ENCODE peak calls at places on chromosomes 7 and 10, in five cellular contexts. P is CD8-positive, alpha-beta T cell; B is uterus; A is neural progenitor cell; Y is testis. R is an unnamed sample.
A peak's percentile ranks its signal among the peaks of the same experiment; 100 is the strongest.

GRCh38 chr10:90136731-90137316 is 435.4 kb downstream of the KIF20B start:
- DNase-seq in P (no peak), B (no peak), A (peak; percentile 5), Y (no peak), R (no peak)

GRCh38 chr7:131249483-131249882 is 78.2 kb upstream of the MKLN1 start:
- DNase-seq in P (no peak), B (no peak), A (no peak), Y (no peak), R (no peak)

GRCh38 chr7:187237-187927 is 5.0 kb upstream of the FAM20C start:
- DNase-seq in P (no peak), B (no peak), A (peak; percentile 27), Y (no peak), R (no peak)

GRCh38 chr7:123622660-123623386 is 21.2 kb downstream of the ASB15 start:
- DNase-seq in P (no peak), B (no peak), A (no peak), Y (no peak), R (no peak)

GRCh38 chr7:79452495-79453265 is 787 bp downstream of the MAGI2 start:
- DNase-seq in P (no peak), B (peak; percentile 20), A (peak; percentile 37), Y (peak; percentile 25), R (peak; percentile 56)

GRCh38 chr10:29757551-29758297 is 123.0 kb upstream of the SVIL start:
- DNase-seq in P (no peak), B (no peak), A (no peak), Y (no peak), R (no peak)

GRCh38 chr7:55187701-55188491 is 169.1 kb downstream of the EGFR start:
- DNase-seq in P (no peak), B (no peak), A (no peak), Y (peak; percentile 78), R (no peak)

GRCh38 chr10:132331259-132331955 is 586 bp upstream of the LRRC27 start:
- DNase-seq in P (no peak), B (no peak), A (no peak), Y (peak; percentile 41), R (no peak)

GRCh38 chr10:1057106-1057657 is 997 bp downstream of the WDR37 start:
- DNase-seq in P (no peak), B (no peak), A (peak; percentile 51), Y (peak; percentile 29), R (peak; percentile 68)

GRCh38 chr7:28245108-28245868 is 64.7 kb upstream of the JAZF1 start:
- DNase-seq in P (no peak), B (no peak), A (no peak), Y (no peak), R (no peak)

GRCh38 chr10:16948335-16948734 is 131.1 kb upstream of the RSU1 start:
- DNase-seq in P (peak; percentile 54), B (no peak), A (no peak), Y (no peak), R (no peak)

GRCh38 chr7:6016653-6016966 is 7.5 kb downstream of the AIMP2 start:
- DNase-seq in P (no peak), B (no peak), A (no peak), Y (no peak), R (no peak)

GRCh38 chr7:50632561-50633413 is 67.6 kb upstream of the DDC start:
- DNase-seq in P (peak; percentile 58), B (no peak), A (peak; percentile 74), Y (peak; percentile 59), R (peak; percentile 84)

GRCh38 chr7:23662124-23662982 is 17.6 kb upstream of the FAM221A start:
- DNase-seq in P (no peak), B (no peak), A (peak; percentile 42), Y (no peak), R (peak; percentile 30)

GRCh38 chr7:14888904-14889482 is 13.6 kb downstream of the DGKB start:
- DNase-seq in P (no peak), B (no peak), A (no peak), Y (no peak), R (no peak)

GRCh38 chr7:44581426-44581906 is 565 bp downstream of the TMED4 start:
- DNase-seq in P (peak; percentile 45), B (peak; percentile 32), A (no peak), Y (peak; percentile 20), R (peak; percentile 55)

GRCh38 chr7:111771638-111772037 is 209.3 kb upstream of the IMMP2L start:
- DNase-seq in P (no peak), B (no peak), A (no peak), Y (no peak), R (peak; percentile 18)

GRCh38 chr7:52500796-52501195 is 534.6 kb upstream of the POM121L12 start:
- DNase-seq in P (no peak), B (no peak), A (no peak), Y (no peak), R (no peak)
- H3K4me3 ChIP-seq in P (no peak overlapping the region), B (no peak overlapping the region), A (no peak overlapping the region), Y (no peak overlapping the region), R (no peak overlapping the region)

GRCh38 chr7:128081351-128081750 is 50.1 kb upstream of the LRRC4 start:
- DNase-seq in P (no peak), B (no peak), A (no peak), Y (no peak), R (no peak)
- H3K36me3 ChIP-seq in P (peaks cover 21% of the 10 kb centered on the region), B (no peaks in the 10 kb centered on the region), A (no peaks in the 10 kb centered on the region), Y (no peaks in the 10 kb centered on the region), R (peaks cover 14% of the 10 kb centered on the region)

GRCh38 chr10:100985336-100985735 is 2.0 kb downstream of the MRPL43 start:
- DNase-seq in P (no peak), B (no peak), A (no peak), Y (no peak), R (no peak)

GRCh38 chr10:100988166-100988565 is 823 bp downstream of the TWNK start:
- DNase-seq in P (no peak), B (no peak), A (no peak), Y (no peak), R (no peak)

GRCh38 chr10:100987685-100988049 is 324 bp downstream of the TWNK start:
- DNase-seq in P (no peak), B (no peak), A (no peak), Y (no peak), R (no peak)

GRCh38 chr10:100986952-100987684 is at the start of the genes MRPL43 and TWNK:
- DNase-seq in P (peak; percentile 82), B (peak; percentile 83), A (peak; percentile 93), Y (peak; percentile 92), R (peak; percentile 96)

GRCh38 chr10:100986623-100986951 is 710 bp downstream of the MRPL43 start:
- DNase-seq in P (no peak), B (no peak), A (no peak), Y (no peak), R (no peak)
- H3K4me3 ChIP-seq in P (peak overlapping the region; percentile 79), B (peak overlapping the region; percentile 87), A (peak overlapping the region; percentile 96), Y (peak overlapping the region; percentile 92), R (peak overlapping the region; percentile 93)

DNA sequence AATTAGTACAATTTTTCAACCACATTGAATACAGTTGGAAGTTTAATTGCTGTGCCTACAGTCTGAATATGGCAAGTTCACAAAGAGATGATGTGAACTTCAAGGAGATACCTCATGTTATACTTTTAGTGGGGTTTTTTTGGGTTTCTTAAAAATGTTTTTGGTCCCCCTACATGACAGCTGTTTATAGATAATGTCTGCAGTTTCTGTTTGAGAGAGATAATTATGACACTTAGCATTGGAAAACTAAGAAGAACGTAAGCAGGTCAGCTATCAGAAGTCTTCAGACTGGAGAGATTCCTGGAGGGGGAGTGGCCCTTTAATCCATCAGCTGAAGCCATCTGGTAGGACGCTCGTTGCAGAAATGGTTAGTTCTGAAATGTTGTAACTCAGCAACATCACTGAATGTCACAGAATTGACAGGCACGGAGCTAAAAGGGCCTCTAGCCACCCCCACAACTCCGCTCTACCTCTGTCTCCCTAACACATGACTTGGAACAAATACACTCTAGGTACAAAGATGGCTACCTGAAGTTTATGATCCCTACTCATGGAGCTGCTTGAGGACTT is 29.0 kb downstream of the TIMM23 start:
- DNase-seq in P (no peak), B (no peak), A (no peak), Y (no peak), R (no peak)
- H3K36me3 ChIP-seq in P (peaks cover 29% of the 10 kb centered on the region), B (no peaks in the 10 kb centered on the region), A (peaks cover 6% of the 10 kb centered on the region), Y (no peaks in the 10 kb centered on the region), R (peaks cover 7% of the 10 kb centered on the region)

DNA sequence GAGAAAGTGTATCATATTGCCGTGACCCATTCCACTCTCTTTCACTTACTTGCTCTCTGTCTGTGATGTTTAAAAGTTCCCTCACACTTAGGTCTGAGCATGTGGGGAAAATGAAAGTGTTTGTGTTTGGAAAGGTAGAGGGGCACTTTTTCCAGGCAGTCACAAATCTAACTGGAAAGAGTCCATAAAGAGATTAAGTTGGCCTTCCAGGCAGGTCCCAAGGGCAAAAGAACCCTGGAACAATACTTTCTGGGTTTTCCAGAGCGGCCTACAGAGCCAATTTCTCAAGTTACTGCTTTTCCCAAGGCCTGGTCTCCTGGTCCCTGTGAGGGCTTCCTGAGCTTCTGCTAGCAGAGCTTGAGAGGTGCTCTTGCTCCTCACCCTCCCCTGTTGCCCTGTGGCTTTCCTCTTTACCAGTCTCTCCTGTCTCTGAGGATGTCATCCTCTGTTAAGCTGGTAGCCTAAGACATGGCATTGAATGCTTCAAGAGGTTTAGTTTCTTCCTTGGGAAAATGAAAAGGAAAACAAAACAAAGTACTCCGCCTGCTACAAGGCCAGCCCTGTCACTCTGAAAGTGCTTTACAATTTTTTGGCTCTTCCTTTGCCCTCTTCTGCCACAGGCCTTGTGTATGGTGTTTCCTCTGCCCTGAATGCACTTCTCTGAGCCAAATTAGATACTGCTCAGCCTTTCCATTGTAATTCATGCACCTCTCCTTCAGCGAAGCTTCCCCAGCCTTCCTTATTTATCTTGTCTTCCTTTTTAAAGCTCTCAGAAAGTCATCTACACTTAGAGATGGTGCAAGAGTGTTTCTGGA is 20.1 kb downstream of the TES start:
- DNase-seq in P (no peak), B (no peak), A (no peak), Y (no peak), R (no peak)
- H3K4me3 ChIP-seq in P (no peak overlapping the region), B (peak overlapping the region; percentile 8), A (no peak overlapping the region), Y (no peak overlapping the region), R (no peak overlapping the region)

GRCh38 chr10:101617102-101617823 is 29.1 kb downstream of the DPCD start:
- DNase-seq in P (no peak), B (no peak), A (no peak), Y (peak; percentile 50), R (peak; percentile 82)
- H3K36me3 ChIP-seq in P (peaks cover 31% of the 10 kb centered on the region), B (no peaks in the 10 kb centered on the region), A (no peaks in the 10 kb centered on the region), Y (no peaks in the 10 kb centered on the region), R (no peaks in the 10 kb centered on the region)